ENCODE peak calls at places on chromosomes 11 and 22, in six cellular contexts. L is K562, R is H1, K is GM12878, F is GM12892, O is HepG2. M is an unnamed sample.

GRCh38 chr22:36304429-36304828 is 51.5 kb downstream of the APOL1 start:
- DNase-seq in L (no peak), R (no peak), K (no peak), F (no peak), O (no peak), M (no peak)

GRCh38 chr22:36221799-36222751 is 17.3 kb downstream of the APOL2 start:
- DNase-seq in L (peak; percentile 67), R (peak; percentile 62), K (no peak), F (no peak), O (peak; percentile 37), M (no peak)

GRCh38 chr11:126459691-126460404 is 104.4 kb downstream of the ST3GAL4 start:
- DNase-seq in L (no peak), R (no peak), K (no peak), F (no peak), O (no peak), M (no peak)

GRCh38 chr11:117876341-117877119 is at the start of gene FXYD6:
- DNase-seq in L (no peak), R (peak; percentile 78), K (no peak), F (no peak), O (no peak), M (no peak)

GRCh38 chr11:126355926-126356897 is 726 bp downstream of the ST3GAL4 start:
- DNase-seq in L (peak; percentile 52), R (peak; percentile 71), K (no peak), F (no peak), O (peak; percentile 21), M (peak; percentile 44)

GRCh38 chr11:45919276-45919675 is 1.6 kb upstream of the PEX16 start:
- DNase-seq in L (no peak), R (no peak), K (no peak), F (no peak), O (no peak), M (no peak)

GRCh38 chr11:117005758-117006157 is 92.5 kb downstream of the SIK3 start:
- DNase-seq in L (no peak), R (no peak), K (no peak), F (no peak), O (no peak), M (no peak)

GRCh38 chr11:128290106-128290840 is 297.1 kb downstream of the ETS1 start:
- DNase-seq in L (peak; percentile 47), R (peak; percentile 60), K (peak; percentile 80), F (no peak), O (peak; percentile 21), M (no peak)

GRCh38 chr11:70580036-70580805 is 181.9 kb downstream of the CTTN start:
- DNase-seq in L (no peak), R (peak; percentile 54), K (no peak), F (no peak), O (no peak), M (no peak)

GRCh38 chr11:117676501-117676900 is 120.5 kb downstream of the DSCAML1 start:
- DNase-seq in L (no peak), R (no peak), K (no peak), F (no peak), O (no peak), M (no peak)

GRCh38 chr11:35484435-35484834 is 41.0 kb downstream of the PAMR1 start:
- DNase-seq in L (no peak), R (no peak), K (no peak), F (no peak), O (no peak), M (no peak)

GRCh38 chr11:55263081-55263480 is 1.1 kb downstream of the TRIM48 start:
- DNase-seq in L (no peak), R (no peak), K (no peak), F (no peak), O (no peak), M (no peak)

GRCh38 chr11:119585038-119585666 is 143.8 kb downstream of the NECTIN1 start:
- DNase-seq in L (no peak), R (peak; percentile 76), K (no peak), F (no peak), O (no peak), M (no peak)

GRCh38 chr11:45391168-45391850 is 105.2 kb upstream of the SYT13 start:
- DNase-seq in L (no peak), R (no peak), K (no peak), F (no peak), O (peak; percentile 85), M (no peak)

GRCh38 chr11:68525930-68526329 is 65.4 kb downstream of the PPP6R3 start:
- DNase-seq in L (no peak), R (no peak), K (no peak), F (no peak), O (no peak), M (no peak)

GRCh38 chr22:23692598-23693291 is 1.9 kb downstream of the RGL4 start:
- DNase-seq in L (no peak), R (no peak), K (no peak), F (no peak), O (no peak), M (no peak)

GRCh38 chr11:125489166-125489565 is 6.9 kb downstream of the FEZ1 start:
- DNase-seq in L (no peak), R (no peak), K (no peak), F (no peak), O (no peak), M (no peak)

GRCh38 chr11:107563702-107564101 is 1.8 kb downstream of the ALKBH8 start:
- DNase-seq in L (peak; percentile 72), R (no peak), K (no peak), F (no peak), O (peak; percentile 29), M (no peak)

GRCh38 chr11:34997872-34998548 is 81.6 kb downstream of the PDHX start:
- DNase-seq in L (no peak), R (no peak), K (no peak), F (no peak), O (no peak), M (no peak)

GRCh38 chr11:7900686-7901085 is 30.4 kb downstream of the OR10A6 start:
- DNase-seq in L (no peak), R (no peak), K (no peak), F (no peak), O (no peak), M (no peak)

GRCh38 chr11:119504366-119504765 is 81.4 kb upstream of the THY1 start:
- DNase-seq in L (no peak), R (no peak), K (no peak), F (no peak), O (no peak), M (no peak)

GRCh38 chr11:898160-898517 is 12.5 kb downstream of the CHID1 start:
- DNase-seq in L (peak; percentile 34), R (no peak), K (no peak), F (no peak), O (peak; percentile 27), M (no peak)

GRCh38 chr11:63015521-63016215 is at the start of gene SLC22A8:
- DNase-seq in L (no peak), R (no peak), K (no peak), F (no peak), O (peak; percentile 50), M (no peak)

DNA sequence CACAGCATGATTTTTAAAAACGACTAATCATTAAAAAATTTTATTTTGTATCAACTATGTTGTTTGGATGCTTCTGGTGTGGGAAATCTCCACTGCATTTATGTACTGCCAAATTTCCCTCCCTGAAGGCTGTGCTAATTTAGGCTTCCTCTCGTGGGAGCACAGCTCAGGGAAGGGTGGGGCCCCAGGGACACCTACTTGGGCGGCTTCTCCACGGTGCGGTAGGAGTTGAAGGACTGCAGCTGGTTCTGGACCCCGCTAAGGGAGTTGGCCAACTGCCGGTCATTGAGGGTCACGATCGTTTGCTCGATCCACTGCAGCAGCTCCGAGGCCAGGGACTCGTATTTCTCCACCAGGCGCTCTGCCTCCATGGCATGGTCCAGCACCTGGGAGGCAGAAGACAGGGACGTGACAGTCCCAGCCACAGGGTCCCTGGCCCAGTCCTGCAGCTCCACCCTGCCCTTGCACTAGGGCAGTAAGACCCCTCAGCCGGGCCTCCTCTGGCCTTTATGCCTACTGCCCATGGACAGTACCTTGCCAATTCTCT is 18.6 kb downstream of the SPTBN2 start:
- DNase-seq in L (no peak), R (no peak), K (no peak), F (no peak), O (no peak), M (no peak)
- TF ChIP-seq POLR2A in L (no peak), R (no peak), K (no peak), F (no peak), O (no peak), M (no peak)

DNA sequence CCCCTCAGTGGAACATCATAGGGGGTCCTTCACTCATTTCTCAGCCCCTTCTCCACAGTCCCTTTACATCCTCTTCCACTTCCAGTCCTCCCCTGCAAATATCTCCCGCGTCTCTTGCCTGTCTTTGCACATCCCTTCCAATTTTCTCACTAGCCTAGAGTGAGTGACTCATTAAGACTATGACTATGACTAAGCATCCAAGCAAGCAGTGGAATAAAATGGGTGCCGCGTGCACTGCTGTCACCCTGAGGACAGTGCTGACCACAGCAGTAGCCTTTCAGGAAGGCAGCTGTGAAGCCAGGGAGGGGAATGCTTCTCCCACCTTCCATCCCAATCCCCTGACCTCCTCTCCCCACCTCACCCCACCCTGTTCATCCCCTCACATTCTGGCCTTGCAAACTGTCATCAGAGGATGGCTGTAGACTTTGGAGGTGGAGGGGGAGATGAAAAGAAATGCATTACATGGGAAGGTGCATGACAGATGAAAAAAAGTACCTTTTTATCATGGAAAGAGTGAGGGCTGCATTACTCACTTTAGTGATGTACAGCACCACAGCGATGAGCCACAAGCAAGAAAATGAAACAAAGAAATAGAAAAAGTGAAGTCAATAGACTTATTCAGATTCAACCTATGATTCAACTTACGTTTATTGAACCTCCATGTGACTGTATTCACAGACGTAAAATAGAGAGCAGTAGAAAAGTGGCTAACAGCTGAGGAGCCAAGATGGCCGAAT is 948.2 kb downstream of the NTM start:
- DNase-seq in L (no peak), R (no peak), K (no peak), F (no peak), O (no peak), M (no peak)
- TF ChIP-seq TAF1 in L (no peak), R (no peak), K (no peak), F (no peak), O (no peak), M (no peak)

GRCh38 chr11:130859896-130860295 is 56.4 kb downstream of the SNX19 start:
- DNase-seq in L (no peak), R (no peak), K (no peak), F (no peak), O (no peak), M (no peak)

GRCh38 chr11:130865772-130866114 is 50.5 kb downstream of the SNX19 start:
- DNase-seq in L (no peak), R (no peak), K (no peak), F (no peak), O (peak; percentile 59), M (no peak)

GRCh38 chr11:130861283-130861682 is 55.0 kb downstream of the SNX19 start:
- DNase-seq in L (no peak), R (no peak), K (no peak), F (no peak), O (no peak), M (no peak)

GRCh38 chr11:130865091-130865771 is 51.0 kb downstream of the SNX19 start:
- DNase-seq in L (no peak), R (peak; percentile 51), K (no peak), F (no peak), O (peak; percentile 52), M (no peak)

GRCh38 chr11:130861902-130862552 is 54.3 kb downstream of the SNX19 start:
- DNase-seq in L (peak; percentile 94), R (peak; percentile 94), K (no peak), F (peak; percentile 44), O (peak; percentile 83), M (peak; percentile 58)
- TF ChIP-seq POLR2A in L (no peak), R (no peak), K (no peak), F (no peak), O (no peak), M (no peak)

DNA sequence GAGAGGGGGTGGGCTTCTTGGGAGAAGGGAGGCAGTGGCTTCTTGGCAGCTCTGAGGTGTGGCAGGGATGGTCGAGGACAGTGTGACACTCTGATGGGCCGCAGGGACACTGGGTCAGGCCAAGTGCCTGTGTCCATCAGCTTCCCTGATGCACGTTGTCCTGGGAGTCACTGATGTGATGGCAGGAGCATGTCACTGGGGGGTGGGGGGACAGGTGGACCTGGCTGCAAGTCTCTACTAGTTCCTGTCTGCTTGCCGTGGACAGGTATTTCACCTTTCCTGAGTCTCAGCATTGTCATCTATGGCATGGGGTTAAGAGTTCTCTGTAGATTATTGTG is 592.9 kb downstream of the TBC1D22A start:
- DNase-seq in L (no peak), R (no peak), K (no peak), F (no peak), O (no peak), M (no peak)
- TF ChIP-seq TAF1 in L (no peak), R (no peak), K (no peak), F (no peak), O (no peak), M (no peak)